ENCODE peak calls at places on chromosome X, in eight cellular contexts. J, V, F, R, H, P, W and U are unnamed samples.
A peak's percentile ranks its signal among the peaks of the same experiment; 100 is the strongest.

GRCh38 chrX:149074429-149074828 is 430.7 kb downstream of the IDS start:
- DNase-seq in W (no peak), R (peak; percentile 18), H (no peak), P (no peak), V (no peak), J (no peak), F (peak; percentile 32), U (no peak)

GRCh38 chrX:133523094-133523493 is 107.8 kb upstream of the GPC4 start:
- DNase-seq in J (no peak), F (peak; percentile 61), V (no peak), P (no peak), R (no peak), H (no peak), W (no peak), U (peak; percentile 9)

GRCh38 chrX:150152036-150152435 is 211.1 kb upstream of the MAMLD1 start:
- DNase-seq in J (no peak), H (no peak), P (no peak), W (no peak), V (no peak), R (no peak), F (no peak), U (no peak)

GRCh38 chrX:109826954-109827708 is 94.1 kb upstream of the ACSL4 start:
- DNase-seq in F (no peak), R (no peak), J (no peak), P (no peak), V (no peak), H (no peak), W (no peak), U (no peak)

GRCh38 chrX:40521868-40522450 is 58.8 kb upstream of the ATP6AP2 start:
- DNase-seq in F (no peak), V (no peak), W (no peak), H (no peak), P (no peak), J (no peak), R (no peak), U (no peak)

GRCh38 chrX:29477878-29478277 is 737.5 kb upstream of the MAGEB2 start:
- DNase-seq in V (no peak), J (no peak), W (no peak), P (no peak), R (no peak), F (no peak), H (no peak), U (no peak)

GRCh38 chrX:111071542-111072277 is 24.3 kb upstream of the PAK3 start:
- DNase-seq in R (no peak), V (no peak), P (no peak), W (no peak), F (no peak), H (no peak), J (no peak), U (no peak)

GRCh38 chrX:24149346-24150050 is at the start of gene ZFX:
- DNase-seq in V (no peak), F (peak; percentile 75), J (peak; percentile 77), P (peak; percentile 96), R (peak; percentile 81), H (no peak), W (peak; percentile 82), U (peak; percentile 9)

GRCh38 chrX:20244936-20245335 is 21.8 kb downstream of the RPS6KA3 start:
- DNase-seq in R (no peak), F (no peak), P (no peak), H (no peak), J (no peak), W (no peak), V (no peak), U (no peak)

GRCh38 chrX:15915959-15916703 is 61.5 kb upstream of the AP1S2 start:
- DNase-seq in H (no peak), R (peak; percentile 69), W (no peak), V (no peak), F (no peak), J (no peak), P (no peak), U (no peak)

GRCh38 chrX:153738056-153738605 is 13.5 kb downstream of the ABCD1 start:
- DNase-seq in J (no peak), V (no peak), R (no peak), H (no peak), W (no peak), F (no peak), P (peak; percentile 69), U (no peak)

GRCh38 chrX:36978886-36979285 is 29.3 kb upstream of the FAM47C start:
- DNase-seq in W (no peak), V (no peak), H (no peak), P (no peak), R (no peak), J (no peak), F (no peak), U (no peak)

GRCh38 chrX:42837092-42837726 is 59.2 kb upstream of the PPP1R2C start:
- DNase-seq in V (no peak), W (no peak), P (no peak), H (no peak), F (no peak), R (no peak), J (no peak), U (no peak)

GRCh38 chrX:65985922-65986588 is 53.8 kb downstream of the VSIG4 start:
- DNase-seq in V (no peak), H (peak; percentile 26), F (peak; percentile 32), J (no peak), P (peak; percentile 56), W (peak; percentile 12), R (peak; percentile 89), U (peak; percentile 20)

GRCh38 chrX:39677987-39678840 is 419.5 kb downstream of the BCOR start:
- DNase-seq in P (no peak), J (no peak), R (no peak), F (no peak), V (no peak), W (no peak), H (no peak), U (no peak)

GRCh38 chrX:24364851-24365538 is 4.6 kb downstream of the SUPT20HL1 start:
- DNase-seq in H (no peak), V (no peak), F (no peak), J (no peak), W (no peak), P (no peak), R (no peak), U (no peak)

GRCh38 chrX:108018659-108019381 is 26.0 kb upstream of the VSIG1 start:
- DNase-seq in F (no peak), J (no peak), V (no peak), W (no peak), H (no peak), P (no peak), R (no peak), U (no peak)

GRCh38 chrX:139506318-139506717 is 24.2 kb upstream of the F9 start:
- DNase-seq in V (no peak), P (no peak), F (no peak), J (no peak), W (no peak), H (no peak), R (peak; percentile 22), U (no peak)

DNA sequence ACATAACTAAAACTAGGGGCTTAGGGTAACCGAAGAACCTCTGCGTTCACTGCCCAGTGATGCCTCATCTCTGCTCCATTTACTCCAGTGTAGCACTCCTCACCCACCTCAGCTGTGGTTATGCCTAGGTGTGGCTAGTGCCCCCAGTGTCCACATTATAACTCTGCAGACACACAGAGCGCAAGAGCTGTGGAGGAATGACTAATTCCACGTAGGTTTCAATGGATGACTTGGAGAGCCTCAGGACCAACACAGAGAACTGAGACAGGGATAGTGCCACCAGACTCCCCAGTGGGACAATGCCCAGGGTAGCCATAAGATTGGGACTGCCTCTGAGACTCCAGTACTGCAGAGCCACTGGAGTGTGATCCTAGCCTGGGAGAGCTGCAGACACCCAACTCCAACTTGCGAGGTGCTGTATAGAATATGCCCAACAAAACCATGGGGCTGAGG is 542.4 kb upstream of the DIPK2B start:
- DNase-seq in V (no peak), P (no peak), R (peak; percentile 22), J (no peak), W (no peak), F (no peak), H (no peak), U (no peak)
- TF ChIP-seq POLR2AphosphoS5 in V (no peak), P (no peak), R (peak; percentile 52), J (no peak), W (no peak), F (no peak), H (no peak), U (no peak)

DNA sequence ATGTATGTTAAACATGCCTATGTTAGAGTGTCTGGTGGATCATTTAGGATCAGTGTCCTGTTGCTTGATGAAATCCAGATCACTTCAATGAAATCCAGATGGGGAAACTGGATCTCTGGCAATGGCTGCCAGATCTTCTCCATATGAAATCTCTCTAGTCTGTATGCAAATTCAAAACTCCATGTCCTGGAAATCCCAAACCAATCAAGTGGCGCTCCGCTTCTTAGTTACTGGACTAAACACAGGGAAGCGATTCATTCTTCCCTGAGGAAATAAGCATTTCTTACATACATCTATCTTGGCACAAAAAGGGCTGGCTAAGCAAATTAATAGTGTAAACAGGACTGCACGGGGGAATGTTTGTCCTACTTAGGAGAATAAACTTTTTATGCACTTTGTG is 94.9 kb downstream of the HDAC8 start:
- DNase-seq in V (no peak), W (no peak), F (no peak), P (no peak), J (no peak), H (no peak), R (no peak), U (no peak)
- TF ChIP-seq POLR2AphosphoS5 in V (no peak), W (no peak), F (no peak), P (no peak), J (no peak), H (no peak), R (no peak), U (no peak)

DNA sequence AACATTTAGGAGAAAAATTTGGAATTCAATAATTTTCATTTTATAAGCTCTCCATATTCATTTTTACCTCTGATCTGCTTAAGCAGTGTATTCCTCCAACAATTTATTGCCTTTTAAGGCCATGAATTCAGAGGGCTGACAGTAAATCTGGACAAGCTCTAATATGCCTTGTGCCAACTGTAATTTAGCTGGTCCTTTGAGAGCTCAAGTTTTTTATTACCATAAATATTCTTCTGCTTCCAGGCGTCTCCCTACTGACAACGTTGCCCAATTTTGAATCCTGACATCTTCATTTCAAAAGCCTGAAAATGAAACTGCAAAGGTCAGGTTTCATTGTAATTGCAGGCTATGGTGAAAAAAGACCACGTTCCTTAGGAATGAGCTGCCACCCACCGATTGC is 95.8 kb upstream of the GEMIN8 start:
- DNase-seq in P (no peak), R (no peak), H (no peak), F (no peak), V (no peak), W (no peak), J (no peak), U (no peak)
- TF ChIP-seq POLR2AphosphoS5 in P (no peak), R (no peak), H (no peak), F (no peak), V (no peak), W (no peak), J (no peak), U (no peak)

DNA sequence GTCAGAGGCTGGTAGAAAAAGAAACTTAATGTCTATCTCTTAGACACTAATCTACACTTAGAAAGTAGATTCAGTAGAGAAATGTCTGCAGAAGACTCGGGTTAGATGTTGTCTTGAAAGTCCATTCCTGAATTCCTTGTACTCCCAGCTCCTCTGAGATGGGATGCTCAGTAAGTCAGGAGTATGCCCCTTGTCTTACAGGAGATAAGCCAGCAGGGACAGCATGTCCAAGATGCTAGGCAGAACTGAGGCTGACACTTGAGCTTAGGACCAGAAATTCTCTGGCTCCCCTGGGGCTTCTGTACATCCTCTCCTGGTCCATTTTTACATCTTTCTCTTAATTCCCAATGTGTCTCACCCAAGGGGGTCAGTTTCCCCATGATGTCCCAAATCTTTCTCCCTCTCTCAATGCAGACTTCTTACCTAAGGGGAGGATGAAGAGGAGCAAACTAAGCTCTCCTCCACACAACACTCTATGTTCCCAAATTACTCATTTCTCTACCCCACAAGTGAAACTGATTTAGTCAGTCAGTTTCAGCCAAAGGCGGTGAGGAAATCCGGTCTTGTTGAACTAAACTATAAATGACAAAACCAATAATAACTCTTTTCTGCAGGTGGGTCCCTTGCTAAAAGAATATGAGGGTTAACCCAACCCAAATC is 558.2 kb upstream of the DIPK2B start:
- DNase-seq in J (no peak), W (no peak), P (no peak), V (no peak), R (peak; percentile 32), H (no peak), F (no peak), U (no peak)
- TF ChIP-seq POLR2AphosphoS5 in J (no peak), W (no peak), P (no peak), V (no peak), R (no peak), H (no peak), F (no peak), U (no peak)